ENCODE peak calls at places on chromosome 1, in five cellular contexts. I, Q, F, L and J are unnamed samples.

GRCh38 chr1:107138767-107139445 is 1.9 kb upstream of the NTNG1 start:
- DNase-seq in L (no peak), F (no peak), Q (no peak), I (no peak), J (no peak)

GRCh38 chr1:218982482-218982881 is 191.2 kb upstream of the LYPLAL1 start:
- DNase-seq in F (no peak), Q (no peak), I (no peak), L (peak), J (no peak)

GRCh38 chr1:10694633-10695627 is 101.5 kb downstream of the CASZ1 start:
- DNase-seq in Q (peak), L (peak), I (peak), F (peak), J (peak)

GRCh38 chr1:155307247-155307740 is 1.4 kb upstream of the FDPS start:
- DNase-seq in Q (no peak), I (no peak), L (no peak), F (no peak), J (no peak)

GRCh38 chr1:228445867-228446584 is 29.4 kb upstream of the TRIM17 start:
- DNase-seq in L (peak), I (no peak), F (no peak), Q (no peak), J (no peak)

GRCh38 chr1:59903136-59903754 is 23.3 kb downstream of the CYP2J2 start:
- DNase-seq in F (peak), Q (peak), L (no peak), I (no peak), J (no peak)

GRCh38 chr1:8082945-8083344 is 56.8 kb upstream of the ERRFI1 start:
- DNase-seq in F (no peak), I (no peak), Q (no peak), L (no peak), J (no peak)

GRCh38 chr1:222043444-222044292 is 301.8 kb upstream of the DUSP10 start:
- DNase-seq in Q (no peak), I (peak), F (no peak), L (peak), J (no peak)

GRCh38 chr1:247531937-247532336 is 4.3 kb downstream of the OR2C3 start:
- DNase-seq in I (no peak), Q (no peak), L (no peak), F (no peak), J (no peak)
- TF ChIP-seq CTCF in I (no peak), Q (no peak), L (no peak), F (no peak), J (no peak)

GRCh38 chr1:115642168-115643072 is 650 bp downstream of the VANGL1 start:
- DNase-seq in L (peak), F (peak), Q (peak), I (peak), J (no peak)
- TF ChIP-seq CTCF in L (peak), F (peak), Q (no peak), I (no peak), J (peak)

GRCh38 chr1:151477066-151477465 is 17.8 kb upstream of the POGZ start:
- DNase-seq in I (no peak), Q (no peak), L (no peak), F (no peak), J (no peak)
- TF ChIP-seq CTCF in I (no peak), Q (no peak), L (no peak), F (no peak), J (no peak)

GRCh38 chr1:5975133-5975880 is 16.9 kb downstream of the NPHP4 start:
- DNase-seq in Q (peak), I (no peak), L (peak), F (peak), J (no peak)
- TF ChIP-seq CTCF in Q (peak), I (no peak), L (peak), F (peak), J (peak)

GRCh38 chr1:54488065-54488750 is 59.8 kb upstream of the ACOT11 start:
- DNase-seq in L (peak), F (peak), Q (peak), I (peak), J (peak)
- TF ChIP-seq CTCF in L (no peak), F (peak), Q (peak), I (peak), J (peak)

GRCh38 chr1:46485564-46486431 is 3.8 kb upstream of the DMBX1 start:
- DNase-seq in I (no peak), Q (no peak), L (no peak), F (no peak), J (no peak)
- TF ChIP-seq CTCF in I (no peak), Q (no peak), L (no peak), F (no peak), J (no peak)